ENCODE peak calls at places on chromosomes 2 and 18, in seven cellular contexts. One of them, this sample, is unnamed.

GRCh38 chr2:207394812-207395534 is 134.8 kb upstream of the CREB1 start:
- DNase-seq in HCT116: peak; percentile 97
- DNase-seq in AG08395: peak; percentile 84
- DNase-seq in Karpas-422: no peak
- DNase-seq in NCI-H748 treated with DMSO at 0.1 percent for 48 hours: peak; percentile 63
- DNase-seq in H1: no peak
- DNase-seq in NCI-H510A: no peak
- DNase-seq in this sample: peak; percentile 40

GRCh38 chr18:79639072-79639829 is 40.4 kb upstream of the CTDP1 start:
- DNase-seq in HCT116: no peak
- DNase-seq in AG08395: no peak
- DNase-seq in Karpas-422: peak; percentile 69
- DNase-seq in NCI-H748 treated with DMSO at 0.1 percent for 48 hours: no peak
- DNase-seq in H1: no peak
- DNase-seq in NCI-H510A: no peak
- DNase-seq in this sample: no peak

GRCh38 chr2:69298862-69299261 is 88.2 kb downstream of the GFPT1 start:
- DNase-seq in HCT116: no peak
- DNase-seq in AG08395: no peak
- DNase-seq in Karpas-422: no peak
- DNase-seq in NCI-H748 treated with DMSO at 0.1 percent for 48 hours: no peak
- DNase-seq in H1: no peak
- DNase-seq in NCI-H510A: no peak
- DNase-seq in this sample: peak; percentile 43

GRCh38 chr2:215483431-215483830 is 47.6 kb upstream of the FN1 start:
- DNase-seq in HCT116: no peak
- DNase-seq in AG08395: no peak
- DNase-seq in Karpas-422: no peak
- DNase-seq in NCI-H748 treated with DMSO at 0.1 percent for 48 hours: no peak
- DNase-seq in H1: no peak
- DNase-seq in NCI-H510A: no peak
- DNase-seq in this sample: no peak

GRCh38 chr2:135167273-135167672 is 115.2 kb downstream of the RAB3GAP1 start:
- DNase-seq in HCT116: no peak
- DNase-seq in AG08395: no peak
- DNase-seq in Karpas-422: no peak
- DNase-seq in NCI-H748 treated with DMSO at 0.1 percent for 48 hours: no peak
- DNase-seq in H1: no peak
- DNase-seq in NCI-H510A: no peak
- DNase-seq in this sample: no peak

GRCh38 chr2:45323344-45323743 is 287.7 kb downstream of the SRBD1 start:
- DNase-seq in HCT116: no peak
- DNase-seq in AG08395: no peak
- DNase-seq in Karpas-422: no peak
- DNase-seq in NCI-H748 treated with DMSO at 0.1 percent for 48 hours: no peak
- DNase-seq in H1: no peak
- DNase-seq in NCI-H510A: no peak
- DNase-seq in this sample: no peak

GRCh38 chr2:118148809-118149208 is 60.5 kb downstream of the INSIG2 start:
- DNase-seq in HCT116: no peak
- DNase-seq in AG08395: no peak
- DNase-seq in Karpas-422: no peak
- DNase-seq in NCI-H748 treated with DMSO at 0.1 percent for 48 hours: no peak
- DNase-seq in H1: no peak
- DNase-seq in NCI-H510A: no peak
- DNase-seq in this sample: no peak

GRCh38 chr2:231707625-231708049 is 688 bp upstream of the PTMA start:
- DNase-seq in HCT116: peak; percentile 36
- DNase-seq in AG08395: no peak
- DNase-seq in Karpas-422: no peak
- DNase-seq in NCI-H748 treated with DMSO at 0.1 percent for 48 hours: no peak
- DNase-seq in H1: no peak
- DNase-seq in NCI-H510A: no peak
- DNase-seq in this sample: no peak